ENCODE peak calls at places on chromosome 15, in eight cellular contexts. M is NCI-H187 treated with DMSO at 0.1 percent for 48 hours; D is progenitor cell of endocrine pancreas; K is COR-L47; Y is T47D; N is T-helper 1 cell; S is heart right ventricle; O is activated naive CD4-positive, alpha-beta T cell treated with Interleukin-2 at 50 U/mL for 16 hours. E is an unnamed sample.

GRCh38 chr15:35722506-35722905 is 176.5 kb upstream of the DPH6 start:
- DNase-seq in D (no peak), N (no peak), O (no peak), S (no peak), M (no peak), Y (no peak), K (no peak), E (no peak)

GRCh38 chr15:87556886-87557285 is 699.7 kb downstream of the NTRK3 start:
- DNase-seq in S (no peak), O (no peak), K (no peak), M (no peak), D (no peak), Y (no peak), N (no peak), E (no peak)

GRCh38 chr15:96264351-96264798 is 66.1 kb upstream of the NR2F2 start:
- DNase-seq in O (no peak), S (no peak), N (no peak), Y (no peak), D (no peak), K (no peak), M (no peak), E (no peak)

GRCh38 chr15:90306560-90306959 is 41.1 kb downstream of the NGRN start:
- DNase-seq in O (peak), M (no peak), N (no peak), S (no peak), D (no peak), Y (no peak), K (no peak), E (no peak)

GRCh38 chr15:80551348-80551747 is 143.8 kb upstream of the ABHD17C start:
- DNase-seq in S (no peak), M (no peak), O (no peak), K (no peak), D (no peak), N (no peak), Y (no peak), E (no peak)

GRCh38 chr15:39058371-39059131 is 493.9 kb upstream of the RASGRP1 start:
- DNase-seq in M (no peak), K (no peak), D (no peak), N (no peak), S (no peak), Y (no peak), O (no peak), E (no peak)

GRCh38 chr15:66233487-66234415 is 19.8 kb downstream of the MEGF11 start:
- DNase-seq in Y (no peak), O (no peak), N (no peak), M (no peak), D (no peak), S (no peak), K (no peak), E (no peak)

GRCh38 chr15:75195122-75195765 is 6.4 kb upstream of the C15orf39 start:
- DNase-seq in N (no peak), M (no peak), O (no peak), K (peak), S (peak), Y (no peak), D (peak), E (no peak)